ENCODE peak calls at places on chromosome 9, in nine cellular contexts. B, K, O, P, Q, I, S, R and C are unnamed samples.

GRCh38 chr9:137127301-137128157 is 11.4 kb upstream of the GRIN1 start:
- DNase-seq in I (peak), P (peak), Q (no peak), S (no peak), B (no peak), K (no peak), O (no peak), R (no peak), C (no peak)

GRCh38 chr9:135952664-135953206 is 8.4 kb downstream of the UBAC1 start:
- DNase-seq in P (no peak), R (no peak), I (no peak), B (no peak), K (no peak), O (no peak), Q (no peak), S (no peak), C (no peak)

GRCh38 chr9:4497855-4498254 is 7.6 kb downstream of the SLC1A1 start:
- DNase-seq in S (peak), K (peak), Q (no peak), P (no peak), R (no peak), B (no peak), O (no peak), I (no peak), C (no peak)

GRCh38 chr9:136255896-136256890 is 10.6 kb upstream of the QSOX2 start:
- DNase-seq in Q (peak), R (no peak), B (no peak), O (no peak), I (no peak), P (no peak), S (no peak), K (no peak), C (no peak)

GRCh38 chr9:87524061-87524460 is 26.4 kb downstream of the DAPK1 start:
- DNase-seq in K (no peak), Q (no peak), O (no peak), S (no peak), I (no peak), B (no peak), P (no peak), R (no peak), C (no peak)

GRCh38 chr9:114853071-114853865 is 47.4 kb upstream of the TNFSF15 start:
- DNase-seq in B (no peak), O (no peak), I (no peak), R (no peak), P (no peak), S (no peak), K (no peak), Q (no peak), C (no peak)

GRCh38 chr9:116027096-116027495 is 126.5 kb upstream of the PAPPA start:
- DNase-seq in Q (peak), I (no peak), O (no peak), R (no peak), P (no peak), B (no peak), S (no peak), K (peak), C (no peak)

GRCh38 chr9:96619109-96619435 is 571 bp downstream of the CDC14B start:
- DNase-seq in Q (no peak), R (no peak), I (no peak), B (peak), O (no peak), S (no peak), P (peak), K (no peak), C (no peak)

GRCh38 chr9:134346840-134347239 is 20.6 kb downstream of the RXRA start:
- DNase-seq in Q (no peak), K (no peak), O (no peak), P (no peak), S (no peak), R (no peak), B (no peak), I (no peak), C (no peak)

GRCh38 chr9:103991698-103992097 is 102.4 kb upstream of the SMC2 start:
- DNase-seq in S (no peak), O (peak), K (no peak), R (no peak), B (no peak), P (no peak), Q (no peak), I (no peak), C (no peak)

DNA sequence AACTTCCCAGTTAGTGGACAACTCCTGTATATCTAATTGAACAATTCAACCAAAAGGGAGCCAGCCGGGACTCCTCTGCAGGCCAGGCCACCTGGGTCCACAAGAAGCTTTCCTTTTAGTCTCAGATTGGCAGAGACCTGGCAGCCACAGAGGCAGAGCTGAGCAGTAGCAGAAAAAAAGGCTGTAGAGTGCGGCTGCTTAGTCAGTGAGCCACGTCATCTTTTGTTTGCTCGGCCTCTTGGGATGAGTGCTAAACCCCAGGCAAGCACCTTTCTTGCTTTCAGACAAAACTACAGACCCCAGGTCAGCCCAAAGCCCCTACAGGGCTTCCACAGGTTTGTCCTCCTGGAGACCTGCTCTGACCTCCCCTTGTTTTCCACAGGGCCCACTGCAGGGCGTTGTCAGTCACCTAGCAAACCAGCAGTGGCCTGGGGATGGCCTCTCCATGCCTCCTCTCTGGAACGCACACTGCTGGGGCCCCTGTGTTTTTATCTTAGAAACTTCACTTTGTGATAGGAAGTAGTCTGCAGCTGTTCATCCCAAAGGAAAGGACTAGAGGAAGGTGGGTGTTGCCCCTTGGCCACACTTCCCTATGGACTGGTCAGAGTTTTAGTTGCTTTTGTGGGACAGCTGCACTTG is 49.9 kb downstream of the SHB start:
- DNase-seq in I (no peak), K (peak), O (peak), P (peak), R (no peak), B (peak), S (no peak), Q (peak), C (no peak)
- H3K4me3 ChIP-seq in I (no peak), K (no peak), O (no peak), P (no peak), R (no peak), B (no peak), S (no peak), Q (no peak), C (no peak)

GRCh38 chr9:84754896-84755295 is 85.4 kb downstream of the NTRK2 start:
- DNase-seq in Q (no peak), S (no peak), B (no peak), P (no peak), I (no peak), O (no peak), K (peak), R (no peak), C (no peak)
- TF ChIP-seq CTCF in Q (no peak), S (no peak), B (no peak), P (no peak), I (no peak), O (no peak), K (no peak), R (no peak), C (no peak)

GRCh38 chr9:131097948-131098278 is 1.6 kb downstream of the AIF1L start:
- DNase-seq in O (no peak), Q (no peak), B (peak), I (no peak), K (no peak), S (no peak), R (no peak), P (no peak), C (no peak)
- H3K4me3 ChIP-seq in O (no peak), Q (peak), B (no peak), I (no peak), K (no peak), S (no peak), R (no peak), P (no peak), C (no peak)

GRCh38 chr9:111356567-111357244 is 26.7 kb upstream of the OR2K2 start:
- DNase-seq in K (peak), I (no peak), O (peak), S (peak), R (peak), P (no peak), Q (peak), B (no peak), C (peak)
- TF ChIP-seq CTCF in K (no peak), I (no peak), O (no peak), S (no peak), R (no peak), P (no peak), Q (no peak), B (no peak), C (no peak)

GRCh38 chr9:2126331-2126789 is 111.2 kb downstream of the SMARCA2 start:
- DNase-seq in K (peak), P (no peak), I (no peak), S (no peak), R (no peak), O (no peak), Q (no peak), B (no peak), C (no peak)

GRCh38 chr9:2127486-2127885 is 112.3 kb downstream of the SMARCA2 start:
- DNase-seq in R (no peak), P (no peak), S (peak), O (no peak), B (no peak), K (peak), Q (no peak), I (no peak), C (no peak)

GRCh38 chr9:2122299-2122698 is 107.2 kb downstream of the SMARCA2 start:
- DNase-seq in Q (no peak), O (no peak), K (no peak), P (no peak), S (no peak), R (no peak), B (no peak), I (no peak), C (no peak)

GRCh38 chr9:2128611-2129010 is 113.5 kb downstream of the SMARCA2 start:
- DNase-seq in I (no peak), B (no peak), K (no peak), R (no peak), P (no peak), O (no peak), Q (no peak), S (no peak), C (no peak)

DNA sequence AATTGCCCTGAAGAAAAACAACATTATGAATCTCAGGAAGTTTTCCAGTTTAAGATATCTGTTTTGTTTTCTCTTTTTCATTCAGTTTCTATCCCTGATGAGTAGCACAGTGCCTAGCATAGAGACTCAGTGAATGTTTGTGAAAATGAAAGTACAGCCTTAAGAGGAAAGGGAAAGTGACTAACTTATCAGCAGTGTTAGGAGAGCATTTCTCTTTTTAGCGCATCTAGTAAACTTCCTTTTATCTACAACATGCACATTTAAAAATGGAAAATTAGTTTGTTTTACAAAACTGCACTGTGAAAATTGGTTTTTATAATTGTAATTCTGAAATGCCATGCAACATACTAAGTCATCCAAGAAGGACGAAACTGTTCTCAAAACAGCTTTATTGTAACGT is 110.8 kb downstream of the SMARCA2 start:
- DNase-seq in K (no peak), R (no peak), S (no peak), B (no peak), Q (no peak), P (no peak), I (no peak), O (no peak), C (no peak)
- H3K4me3 ChIP-seq in K (peak), R (no peak), S (no peak), B (no peak), Q (no peak), P (no peak), I (no peak), O (no peak), C (no peak)

GRCh38 chr9:122124528-122124927 is 31.4 kb upstream of the TTLL11 start:
- DNase-seq in P (no peak), K (no peak), O (no peak), Q (no peak), R (no peak), S (no peak), I (no peak), B (no peak), C (no peak)
- TF ChIP-seq CTCF in P (no peak), K (no peak), O (no peak), Q (no peak), R (no peak), S (no peak), I (no peak), B (no peak), C (no peak)

GRCh38 chr9:29213374-29214161 is 1640.3 kb upstream of the C9orf72 start:
- DNase-seq in I (no peak), K (no peak), P (peak), B (peak), O (peak), Q (peak), R (no peak), S (no peak), C (no peak)
- H3K4me3 ChIP-seq in I (no peak), K (peak), P (peak), B (peak), O (peak), Q (peak), R (peak), S (no peak), C (no peak)

GRCh38 chr9:21904776-21905175 is 89.4 kb downstream of the CDKN2A start:
- DNase-seq in B (no peak), P (no peak), K (peak), I (no peak), R (no peak), S (no peak), O (no peak), Q (peak), C (no peak)
- TF ChIP-seq CTCF in B (no peak), P (no peak), K (no peak), I (no peak), R (no peak), S (peak), O (no peak), Q (peak), C (no peak)